ENCODE peak calls at places on chromosomes 1 and 21, in seven cellular contexts. L, N, C, R, D, A and B are unnamed samples.

GRCh38 chr1:14598498-14599172 is at the start of gene KAZN:
- DNase-seq in L (peak), N (no peak), C (no peak), R (no peak), D (no peak), A (no peak), B (no peak)

GRCh38 chr21:26385721-26386120 is 187.4 kb downstream of the CYYR1 start:
- DNase-seq in L (no peak), N (peak), C (no peak), R (peak), D (no peak), A (no peak), B (no peak)

GRCh38 chr1:92752719-92753118 is 32.2 kb downstream of the EVI5 start:
- DNase-seq in L (no peak), N (no peak), C (no peak), R (no peak), D (no peak), A (no peak), B (peak)

GRCh38 chr1:9809122-9809521 is 14.6 kb downstream of the CLSTN1 start:
- DNase-seq in L (no peak), N (no peak), C (no peak), R (no peak), D (no peak), A (no peak), B (no peak)

GRCh38 chr1:156155760-156156495 is 2.5 kb downstream of the SEMA4A start:
- DNase-seq in L (no peak), N (no peak), C (no peak), R (no peak), D (no peak), A (no peak), B (no peak)

GRCh38 chr1:180188103-180188506 is 33.4 kb downstream of the QSOX1 start:
- DNase-seq in L (no peak), N (peak), C (peak), R (peak), D (no peak), A (peak), B (no peak)

GRCh38 chr1:224080082-224080774 is 33.7 kb upstream of the FBXO28 start:
- DNase-seq in L (no peak), N (peak), C (peak), R (peak), D (no peak), A (no peak), B (peak)

GRCh38 chr1:17922833-17923232 is 167.7 kb downstream of the ACTL8 start:
- DNase-seq in L (no peak), N (peak), C (peak), R (peak), D (no peak), A (peak), B (no peak)

GRCh38 chr1:81160696-81161095 is 640.0 kb upstream of the ADGRL2 start:
- DNase-seq in L (no peak), N (no peak), C (no peak), R (no peak), D (no peak), A (no peak), B (no peak)

GRCh38 chr1:54168206-54168965 is 15.6 kb upstream of the CDCP2 start:
- DNase-seq in L (no peak), N (no peak), C (no peak), R (no peak), D (no peak), A (no peak), B (no peak)

GRCh38 chr1:16205333-16205671 is 7.2 kb downstream of the ARHGEF19 start:
- DNase-seq in L (peak), N (no peak), C (no peak), R (no peak), D (no peak), A (no peak), B (no peak)

GRCh38 chr1:179925906-179926305 is 28.7 kb upstream of the CEP350 start:
- DNase-seq in L (no peak), N (no peak), C (no peak), R (no peak), D (no peak), A (no peak), B (no peak)

GRCh38 chr21:33434770-33435360 is 31.7 kb downstream of the IFNGR2 start:
- DNase-seq in L (no peak), N (peak), C (peak), R (peak), D (peak), A (no peak), B (peak)

GRCh38 chr1:20402585-20403422 is 83.2 kb downstream of the CAMK2N1 start:
- DNase-seq in L (no peak), N (no peak), C (no peak), R (no peak), D (no peak), A (no peak), B (no peak)

GRCh38 chr1:3061981-3062615 is 6.9 kb upstream of the PRDM16 start:
- DNase-seq in L (peak), N (no peak), C (no peak), R (no peak), D (no peak), A (no peak), B (no peak)

GRCh38 chr1:180851995-180852887 is 60.5 kb upstream of the KIAA1614 start:
- DNase-seq in L (no peak), N (no peak), C (no peak), R (no peak), D (no peak), A (no peak), B (no peak)

GRCh38 chr1:93740601-93741031 is 59.0 kb upstream of the BCAR3 start:
- DNase-seq in L (no peak), N (no peak), C (no peak), R (no peak), D (no peak), A (no peak), B (no peak)